ENCODE peak calls at places on chromosomes 13 and 19, in nine cellular contexts. S is gastrocnemius medialis, X is IMR-90, T is heart left ventricle, H is K562, P is body of pancreas, R is H54, E is upper lobe of left lung, I is HepG2. Q is an unnamed sample.

GRCh38 chr13:20064128-20064527 is 96.7 kb downstream of the GJA3 start:
- DNase-seq in P (no peak), E (no peak), I (no peak), S (no peak), H (no peak), X (peak), T (no peak), R (no peak), Q (no peak)

GRCh38 chr19:45872095-45872919 is 8.2 kb downstream of the FOXA3 start:
- DNase-seq in P (no peak), S (no peak), I (no peak), E (no peak), X (no peak), R (no peak), H (no peak), T (no peak), Q (no peak)

GRCh38 chr13:34294483-34295129 is 476.7 kb downstream of the RFC3 start:
- DNase-seq in P (no peak), S (no peak), R (no peak), X (no peak), T (no peak), H (no peak), E (no peak), I (no peak), Q (no peak)

GRCh38 chr13:24076124-24076523 is 84.4 kb upstream of the SPATA13 start:
- DNase-seq in S (no peak), X (no peak), R (no peak), I (peak), P (peak), H (no peak), T (no peak), E (peak), Q (no peak)

GRCh38 chr13:24074687-24075086 is 85.8 kb upstream of the SPATA13 start:
- DNase-seq in P (peak), E (no peak), R (no peak), H (no peak), X (no peak), T (no peak), S (no peak), I (no peak), Q (no peak)

GRCh38 chr13:51778407-51778806 is 25.6 kb downstream of the DHRS12 start:
- DNase-seq in R (no peak), I (no peak), S (no peak), H (no peak), P (peak), T (no peak), E (no peak), X (no peak), Q (no peak)

GRCh38 chr19:19081642-19082151 is 17.9 kb downstream of the SLC25A42 start:
- DNase-seq in I (no peak), P (no peak), X (peak), S (peak), H (no peak), E (no peak), T (peak), R (no peak), Q (no peak)

GRCh38 chr19:50969413-50969760 is at the start of gene KLK6:
- DNase-seq in S (no peak), E (no peak), X (no peak), R (no peak), T (no peak), H (no peak), P (no peak), I (peak), Q (no peak)

GRCh38 chr13:41428155-41428554 is 29.2 kb upstream of the RGCC start:
- DNase-seq in P (no peak), E (no peak), T (no peak), S (no peak), R (no peak), I (no peak), H (no peak), X (no peak), Q (no peak)

GRCh38 chr13:30892966-30893365 is 13.1 kb upstream of the MEDAG start:
- DNase-seq in I (peak), H (peak), P (no peak), T (no peak), S (peak), E (no peak), R (no peak), X (peak), Q (no peak)

GRCh38 chr13:51152713-51153112 is 41.6 kb upstream of the C13orf42 start:
- DNase-seq in H (no peak), E (no peak), X (no peak), P (no peak), R (no peak), T (no peak), I (no peak), S (no peak), Q (no peak)

GRCh38 chr19:6417713-6418561 is 6.7 kb downstream of the KHSRP start:
- DNase-seq in P (peak), R (no peak), E (no peak), T (no peak), H (no peak), S (no peak), X (peak), I (no peak), Q (no peak)

GRCh38 chr19:20273376-20273775 is 106.4 kb downstream of the ZNF486 start:
- DNase-seq in T (no peak), E (no peak), P (no peak), R (no peak), I (no peak), S (no peak), H (no peak), X (no peak), Q (no peak)

GRCh38 chr19:51546650-51547396 is 15.4 kb upstream of the SIGLEC6 start:
- DNase-seq in P (no peak), T (no peak), R (no peak), H (peak), S (no peak), I (no peak), X (peak), E (no peak), Q (no peak)

GRCh38 chr19:50384685-50385535 is 763 bp downstream of the POLD1 start:
- DNase-seq in I (no peak), S (no peak), H (no peak), R (no peak), T (no peak), X (peak), E (no peak), P (no peak), Q (no peak)

GRCh38 chr13:20151612-20152011 is 9.2 kb downstream of the GJA3 start:
- DNase-seq in P (no peak), X (no peak), S (no peak), I (no peak), H (no peak), R (no peak), E (no peak), T (no peak), Q (no peak)

GRCh38 chr13:37753776-37754175 is 115.8 kb downstream of the TRPC4 start:
- DNase-seq in E (no peak), S (no peak), P (no peak), T (no peak), X (no peak), H (no peak), I (no peak), R (no peak), Q (no peak)

GRCh38 chr19:48290341-48290922 is 20.6 kb downstream of the ZNF114 start:
- DNase-seq in I (no peak), S (no peak), E (no peak), X (peak), T (no peak), P (no peak), H (peak), R (peak), Q (no peak)

GRCh38 chr13:99378985-99379734 is 72.0 kb upstream of the GPR183 start:
- DNase-seq in E (no peak), I (no peak), R (no peak), P (no peak), S (no peak), H (no peak), X (peak), T (no peak), Q (no peak)

GRCh38 chr13:34303346-34303745 is 485.4 kb downstream of the RFC3 start:
- DNase-seq in E (no peak), S (no peak), H (no peak), I (no peak), P (no peak), T (no peak), X (no peak), R (no peak), Q (no peak)

GRCh38 chr13:100518394-100519062 is 70.1 kb downstream of the GGACT start:
- DNase-seq in P (no peak), X (no peak), T (no peak), H (no peak), E (no peak), S (no peak), I (no peak), R (no peak), Q (no peak)

GRCh38 chr13:38697628-38698333 is 10.9 kb downstream of the FREM2 start:
- DNase-seq in E (peak), X (no peak), I (no peak), S (peak), R (no peak), P (no peak), T (no peak), H (no peak), Q (no peak)

GRCh38 chr13:96984061-96984508 is 10.2 kb downstream of the OXGR1 start:
- DNase-seq in E (peak), T (peak), X (no peak), S (no peak), P (peak), I (no peak), H (no peak), R (no peak), Q (no peak)

GRCh38 chr19:51108066-51108804 is at the start of gene CTU1:
- DNase-seq in T (peak), P (peak), E (peak), X (peak), S (peak), H (peak), I (peak), R (peak), Q (peak)

GRCh38 chr13:31434613-31435012 is 234.8 kb downstream of the B3GLCT start:
- DNase-seq in R (no peak), T (no peak), E (no peak), X (no peak), P (no peak), H (no peak), S (no peak), I (no peak), Q (no peak)

DNA sequence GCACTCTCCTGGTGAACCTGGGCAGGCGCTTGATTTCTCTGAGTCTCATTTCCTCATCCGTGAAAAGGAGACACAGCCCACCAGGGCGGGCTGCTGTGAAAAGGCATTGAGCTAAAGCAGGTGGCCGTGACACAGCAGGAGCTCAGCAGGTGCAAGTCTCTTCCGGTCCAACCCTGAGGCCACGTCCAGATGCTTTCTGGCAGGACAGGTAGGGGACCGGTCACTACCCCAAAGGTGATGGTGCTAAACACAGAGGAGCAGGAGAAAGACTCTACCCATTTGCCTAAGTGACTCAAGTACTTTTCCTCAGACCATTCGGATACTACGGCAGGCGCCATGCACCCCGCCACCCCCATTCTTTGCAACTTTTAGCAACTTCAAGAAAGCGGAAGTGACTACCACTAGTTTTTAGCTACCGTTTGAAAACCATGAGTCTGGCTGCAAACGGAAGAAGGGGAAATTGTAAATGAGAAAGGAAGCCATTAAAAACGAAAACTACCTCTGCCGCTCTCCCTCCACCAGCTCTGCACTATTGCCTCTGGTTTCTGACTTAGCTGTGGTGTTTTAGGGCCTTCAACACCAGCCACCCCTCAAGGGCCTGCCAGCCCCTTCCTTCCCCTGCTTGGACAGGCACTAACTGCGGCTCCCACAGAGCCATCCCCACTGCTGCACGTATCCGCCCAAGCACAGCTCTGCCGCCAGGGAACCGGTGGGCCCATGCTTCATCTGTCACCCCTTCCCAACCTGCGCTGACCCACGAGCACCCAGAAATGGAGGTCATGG is 4.8 kb downstream of the PPP6R1 start:
- DNase-seq in P (no peak), T (no peak), S (no peak), X (no peak), E (no peak), R (no peak), I (no peak), H (no peak), Q (no peak)
- TF ChIP-seq POLR2A in P (no peak), T (no peak), S (no peak), X (no peak), E (no peak), R (no peak), I (no peak), H (no peak), Q (no peak)

DNA sequence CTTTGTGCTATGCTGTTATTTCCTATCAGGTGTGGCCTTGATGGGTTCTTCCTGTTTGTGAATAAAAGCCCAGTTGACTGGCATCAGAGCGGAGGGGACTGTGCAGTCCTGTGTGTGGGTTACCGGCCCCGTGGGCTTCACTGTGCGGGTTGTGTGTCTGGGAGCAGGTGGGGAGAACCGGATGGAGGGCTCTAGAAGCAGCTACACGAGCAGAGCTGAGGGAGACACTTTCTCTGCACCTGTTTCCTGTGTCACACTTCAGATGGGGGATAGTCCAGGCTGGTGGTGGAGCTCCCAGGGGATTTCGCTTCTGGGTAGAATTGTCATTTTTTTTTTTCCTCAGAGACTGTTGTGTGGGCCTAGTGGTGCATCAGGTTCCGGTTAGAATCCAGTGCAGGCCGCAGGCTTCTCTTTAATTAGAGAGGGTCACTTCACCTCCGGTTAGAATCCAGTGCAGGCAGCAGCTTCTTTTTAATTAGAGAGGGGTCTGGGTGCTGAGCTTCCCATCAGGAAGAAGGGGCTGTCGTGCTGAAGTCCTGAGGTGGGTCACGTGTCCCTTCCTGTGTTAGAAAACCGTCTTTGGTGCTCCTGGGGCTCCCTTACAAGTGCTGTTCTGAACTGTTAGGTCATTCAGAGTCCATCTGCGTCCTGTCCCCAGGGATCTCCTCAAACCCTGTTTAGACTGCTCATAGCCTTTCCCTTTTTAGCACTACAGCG is 69.7 kb downstream of the ARHGEF7 start:
- DNase-seq in T (peak), P (no peak), S (peak), E (no peak), H (no peak), X (no peak), I (no peak), R (no peak), Q (no peak)
- TF ChIP-seq POLR2A in T (no peak), P (no peak), S (no peak), E (no peak), H (no peak), X (no peak), I (no peak), R (no peak), Q (no peak)

GRCh38 chr19:1605236-1606137 is at the start of gene UQCR11:
- DNase-seq in T (peak), R (peak), P (peak), S (peak), E (peak), H (peak), X (peak), I (peak), Q (no peak)
- TF ChIP-seq POLR2A in T (peak), R (peak), P (no peak), S (peak), E (no peak), H (peak), X (no peak), I (peak), Q (no peak)

DNA sequence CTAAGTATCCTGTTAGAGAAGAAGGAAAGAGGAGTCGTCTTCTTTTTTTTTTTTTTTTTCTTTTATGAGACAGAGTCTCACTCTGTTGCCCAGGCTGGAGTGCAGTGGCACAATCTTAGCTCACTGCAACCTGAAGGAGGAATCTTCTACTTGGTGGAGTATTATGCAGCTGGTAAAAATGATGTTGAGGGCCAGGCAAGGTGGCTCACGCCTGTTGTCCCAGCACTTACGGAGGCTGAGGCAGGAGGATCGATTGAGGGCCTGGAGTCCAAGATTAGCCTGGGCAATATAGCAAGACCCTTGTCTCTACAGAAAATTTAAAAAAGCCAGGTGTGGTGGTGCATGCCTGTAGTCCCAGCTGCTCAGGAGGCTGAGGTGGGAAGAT is 9.0 kb downstream of the NCLN start:
- DNase-seq in T (no peak), P (no peak), E (no peak), R (no peak), H (no peak), X (no peak), I (no peak), S (no peak), Q (no peak)
- TF ChIP-seq POLR2A in T (no peak), P (no peak), E (no peak), R (no peak), H (no peak), X (no peak), I (no peak), S (no peak), Q (no peak)

DNA sequence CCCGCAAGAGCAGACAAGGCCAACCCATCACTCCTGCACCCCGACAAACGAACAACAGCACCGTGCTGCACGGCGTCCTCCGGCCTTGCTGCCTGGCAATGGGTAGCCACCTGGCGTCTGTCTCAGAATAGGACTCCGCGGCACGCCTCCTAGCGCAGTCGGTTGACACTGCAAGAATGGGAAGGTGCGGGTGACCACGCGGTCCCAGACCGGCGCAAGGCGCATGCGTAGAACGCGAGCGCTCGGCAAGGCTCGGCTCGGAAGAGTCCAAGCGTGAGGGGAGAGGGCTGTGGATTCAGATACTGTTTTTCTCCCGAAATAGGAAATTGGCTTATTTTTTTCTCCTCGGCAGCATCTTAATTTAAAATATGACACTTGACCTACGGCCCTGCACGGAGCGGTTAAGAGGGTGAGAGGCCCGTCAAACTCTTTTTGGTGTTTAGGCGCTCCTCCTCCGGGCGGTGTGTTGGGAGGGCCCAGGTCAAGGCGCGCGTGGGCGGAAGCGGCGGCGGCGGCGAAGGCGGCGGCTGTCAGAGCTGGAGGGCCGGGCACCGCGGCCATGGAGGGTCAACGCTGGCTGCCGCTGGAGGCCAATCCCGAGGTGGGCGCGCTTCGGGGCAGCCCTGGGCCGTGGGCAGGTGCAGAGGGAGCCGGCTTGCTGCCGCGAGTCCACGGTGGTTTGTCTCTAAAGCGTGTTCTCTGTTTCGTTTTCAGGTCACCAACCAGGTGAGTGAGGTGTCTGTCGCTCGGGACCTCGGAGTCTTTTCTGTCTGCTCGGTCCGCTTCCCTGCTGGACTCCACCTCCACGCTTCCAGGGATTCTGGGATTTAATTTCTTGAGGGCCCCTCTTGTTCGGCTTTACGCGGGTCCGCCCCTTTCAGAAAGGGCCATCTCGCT is at the start of gene UCHL3:
- DNase-seq in S (peak), I (peak), P (peak), E (peak), R (peak), T (peak), H (peak), X (peak), Q (peak)
- TF ChIP-seq POLR2A in S (peak), I (peak), P (peak), E (peak), R (peak), T (peak), H (peak), X (no peak), Q (no peak)

DNA sequence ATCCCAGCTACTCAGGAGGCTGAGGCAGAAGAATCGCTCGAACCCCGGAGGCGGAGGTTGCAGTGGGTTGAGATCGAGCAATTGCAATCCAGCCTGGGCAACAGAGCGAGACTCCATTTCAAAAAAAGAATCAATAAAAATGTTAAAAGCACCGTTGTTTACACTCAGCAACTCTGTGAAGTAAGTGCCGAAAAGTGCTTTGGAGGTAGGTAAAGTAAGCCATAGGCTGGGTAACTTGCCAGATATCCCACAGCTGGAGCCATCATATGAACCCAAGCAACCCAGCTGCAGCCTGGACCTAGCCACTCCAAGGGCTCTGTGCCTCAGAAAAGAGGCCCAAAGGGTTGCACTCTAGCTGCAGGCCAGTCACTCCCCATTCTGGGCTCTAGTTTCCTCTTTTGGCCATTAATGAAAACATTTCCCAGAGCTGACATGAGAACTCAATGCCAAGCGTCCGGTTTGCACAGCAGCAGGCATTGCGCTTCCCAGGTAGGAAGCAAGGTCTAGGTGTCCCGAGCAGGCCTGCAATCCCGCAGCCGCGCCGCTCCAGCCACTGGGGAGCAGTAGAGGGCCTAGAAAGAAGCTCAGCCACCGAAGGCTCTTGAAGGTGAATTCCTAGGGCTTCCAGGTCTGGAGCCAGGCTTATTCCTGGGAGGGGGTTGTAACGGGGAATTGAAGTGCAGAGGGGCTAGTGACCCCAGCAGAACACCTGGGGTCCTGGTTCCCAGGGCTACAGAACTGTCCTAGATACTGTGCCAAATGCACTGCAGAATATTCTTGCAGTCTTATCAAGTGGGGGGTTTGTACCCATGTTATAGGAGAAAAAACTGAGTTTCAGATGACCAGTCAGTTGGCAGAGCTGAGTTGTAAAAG is 4.1 kb upstream of the CD79A start:
- DNase-seq in S (no peak), E (peak), H (no peak), T (peak), X (peak), P (peak), I (peak), R (peak), Q (no peak)
- TF ChIP-seq POLR2A in S (no peak), E (peak), H (no peak), T (no peak), X (peak), P (no peak), I (peak), R (no peak), Q (no peak)

GRCh38 chr19:10602330-10603083 is 15.4 kb upstream of the AP1M2 start:
- DNase-seq in R (peak), E (peak), I (peak), T (peak), S (peak), X (peak), P (peak), H (peak), Q (no peak)
- TF ChIP-seq POLR2A in R (peak), E (peak), I (no peak), T (peak), S (peak), X (no peak), P (no peak), H (peak), Q (no peak)

Q was measured in vagina.